ENCODE peak calls at places on chromosomes 2 and 18, in seven cellular contexts. R is psoas muscle, W is cardiac muscle cell, F is endodermal cell, C is uterus, L is heart left ventricle, O is A549. T is an unnamed sample.

GRCh38 chr2:234189786-234190185 is 139.3 kb downstream of the SPP2 start:
- DNase-seq in R (no peak), W (no peak), F (no peak), C (no peak), L (no peak), O (no peak), T (no peak)

GRCh38 chr2:168060956-168061750 is 186.2 kb downstream of the STK39 start:
- DNase-seq in R (no peak), W (peak; percentile 57), F (no peak), C (no peak), L (no peak), O (no peak), T (no peak)

GRCh38 chr18:77711096-77711495 is 461.4 kb downstream of the GALR1 start:
- DNase-seq in R (no peak), W (no peak), F (no peak), C (no peak), L (no peak), O (no peak), T (no peak)

GRCh38 chr2:175366814-175367213 is 185.3 kb upstream of the ATP5MC3 start:
- DNase-seq in R (no peak), W (peak; percentile 58), F (peak; percentile 81), C (no peak), L (no peak), O (peak; percentile 35), T (no peak)

GRCh38 chr2:44392338-44392943 is 30.7 kb downstream of the CAMKMT start:
- DNase-seq in R (peak; percentile 24), W (peak; percentile 51), F (peak; percentile 65), C (peak; percentile 20), L (no peak), O (peak; percentile 21), T (peak; percentile 24)

GRCh38 chr2:205692095-205692494 is 9.8 kb downstream of the NRP2 start:
- DNase-seq in R (no peak), W (peak; percentile 73), F (no peak), C (no peak), L (no peak), O (no peak), T (no peak)

GRCh38 chr2:75539955-75540716 is 20.6 kb downstream of the EVA1A start:
- DNase-seq in R (no peak), W (no peak), F (no peak), C (no peak), L (no peak), O (no peak), T (no peak)

GRCh38 chr2:156864230-156864629 is 393.3 kb upstream of the GALNT5 start:
- DNase-seq in R (no peak), W (no peak), F (no peak), C (no peak), L (no peak), O (no peak), T (no peak)

GRCh38 chr2:2264416-2264815 is 66.7 kb downstream of the MYT1L start:
- DNase-seq in R (no peak), W (no peak), F (no peak), C (no peak), L (no peak), O (no peak), T (no peak)

GRCh38 chr18:8450898-8451665 is 158.2 kb upstream of the RAB12 start:
- DNase-seq in R (no peak), W (no peak), F (peak; percentile 64), C (no peak), L (peak; percentile 55), O (no peak), T (no peak)

GRCh38 chr2:165192729-165193128 is 11.1 kb downstream of the SCN3A start:
- DNase-seq in R (no peak), W (no peak), F (no peak), C (no peak), L (no peak), O (no peak), T (no peak)

GRCh38 chr2:181124499-181124898 is 144.1 kb downstream of the UBE2E3 start:
- DNase-seq in R (no peak), W (peak; percentile 64), F (no peak), C (no peak), L (no peak), O (no peak), T (no peak)

DNA sequence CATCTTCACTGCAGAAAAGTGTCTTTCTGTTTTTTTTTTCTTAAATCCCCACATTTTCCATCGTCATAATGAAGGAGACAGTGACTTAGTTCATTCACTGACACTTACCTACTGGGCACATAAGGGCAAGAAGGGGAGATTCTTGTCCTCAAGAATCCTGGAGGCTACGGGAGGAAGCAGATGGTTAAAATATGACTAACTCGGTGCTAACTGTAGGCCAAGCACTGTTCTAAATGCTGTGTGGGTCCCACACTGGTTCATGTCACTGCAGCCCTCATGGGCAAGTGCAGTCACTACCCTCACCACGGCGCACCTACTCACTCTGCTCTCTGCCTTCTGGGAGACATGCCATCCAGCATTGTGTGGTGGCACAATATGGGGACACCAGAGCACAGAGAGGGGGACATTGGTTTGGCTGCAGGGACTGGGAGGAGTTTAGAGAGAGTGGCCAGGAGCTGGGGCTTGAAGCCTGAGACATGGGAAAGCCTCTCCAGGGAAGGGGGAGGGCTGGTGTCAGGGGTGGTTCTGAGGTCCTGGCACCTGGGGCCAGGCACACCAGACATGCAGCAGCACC is 305.2 kb downstream of the MYCN start:
- DNase-seq in R (no peak), W (no peak), F (no peak), C (no peak), L (no peak), O (no peak), T (no peak)
- H3K9me3 ChIP-seq in R (no peaks in the 10 kb centered on the region), W (no peaks in the 10 kb centered on the region), F (no peaks in the 10 kb centered on the region), C (no peaks in the 10 kb centered on the region), L (no peaks in the 10 kb centered on the region), O (no peaks in the 10 kb centered on the region), T (no peaks in the 10 kb centered on the region)

GRCh38 chr2:11743846-11744553 is 2.4 kb upstream of the LPIN1 start:
- DNase-seq in R (peak; percentile 96), W (peak; percentile 100), F (peak; percentile 96), C (peak; percentile 97), L (peak; percentile 98), O (peak; percentile 100), T (peak; percentile 51)
- H3K27ac ChIP-seq in R (peak overlapping the region; percentile 92), W (peak overlapping the region; percentile 71), F (no peak overlapping the region), C (peak overlapping the region; percentile 92), L (peak overlapping the region; percentile 78), O (peak overlapping the region; percentile 90), T (no peak overlapping the region)

GRCh38 chr2:125227843-125228392 is 1202.8 kb downstream of the CNTNAP5 start:
- DNase-seq in R (no peak), W (no peak), F (no peak), C (no peak), L (no peak), O (no peak), T (no peak)
- TF ChIP-seq CTCF in R (no peak), W (peak; percentile 11), F (peak; percentile 72), C (no peak), L (no peak), O (no peak), T (no peak)

GRCh38 chr2:82913566-82913965 is 1545.5 kb downstream of the SUCLG1 start:
- DNase-seq in R (no peak), W (peak; percentile 16), F (no peak), C (no peak), L (no peak), O (no peak), T (no peak)
- H3K9me3 ChIP-seq in R (no peaks in the 10 kb centered on the region), W (no peaks in the 10 kb centered on the region), F (no peaks in the 10 kb centered on the region), C (no peaks in the 10 kb centered on the region), L (no peaks in the 10 kb centered on the region), O (peaks cover 6% of the 10 kb centered on the region), T (no peaks in the 10 kb centered on the region)